ENCODE peak calls at places on chromosomes 6 and 20, in seven cellular contexts. M is astrocyte of the spinal cord; P is non-pigmented ciliary epithelial cell; J is NCI-H774; D is fibroblast of villous mesenchyme; V is stimulated activated CD4-positive, alpha-beta T cell treated with anti-CD3 and anti-CD28 coated beads, Interleukin-4, amount 100 ng/mL, for 48 hours; S is HT-29. L is an unnamed sample.

GRCh38 chr20:34791289-34792020 is 34.0 kb downstream of the NCOA6 start:
- DNase-seq in J (no peak), S (no peak), V (no peak), P (no peak), M (peak), D (peak), L (no peak)

GRCh38 chr6:19789100-19789805 is 47.9 kb upstream of the ID4 start:
- DNase-seq in S (no peak), M (no peak), D (no peak), J (no peak), P (no peak), V (no peak), L (no peak)

GRCh38 chr6:14705841-14706377 is 540.0 kb upstream of the JARID2 start:
- DNase-seq in D (no peak), M (no peak), P (no peak), J (no peak), V (no peak), S (no peak), L (no peak)

GRCh38 chr20:38842558-38842981 is 37.1 kb downstream of the PPP1R16B start:
- DNase-seq in P (no peak), D (no peak), S (no peak), V (peak), M (no peak), J (no peak), L (peak)

GRCh38 chr6:170056329-170056728 is 234.5 kb downstream of the DLL1 start:
- DNase-seq in J (no peak), S (no peak), P (no peak), V (no peak), M (no peak), D (no peak), L (no peak)

GRCh38 chr20:33524261-33524660 is 34.4 kb downstream of the CBFA2T2 start:
- DNase-seq in S (no peak), P (no peak), V (no peak), D (no peak), M (peak), J (no peak), L (no peak)

GRCh38 chr20:36392989-36393388 is 86.8 kb downstream of the DLGAP4 start:
- DNase-seq in S (no peak), V (no peak), J (no peak), P (no peak), M (no peak), D (no peak), L (no peak)

GRCh38 chr6:139698526-139699182 is 324.2 kb upstream of the CITED2 start:
- DNase-seq in S (no peak), V (no peak), D (peak), J (no peak), M (no peak), P (no peak), L (no peak)

GRCh38 chr20:38164069-38164468 is 1.0 kb downstream of the TGM2 start:
- DNase-seq in S (no peak), J (no peak), M (no peak), P (no peak), D (peak), V (no peak), L (no peak)

GRCh38 chr6:43454290-43455033 is 886 bp downstream of the DLK2 start:
- DNase-seq in M (peak), P (peak), V (peak), J (peak), D (peak), S (peak), L (peak)

L was measured in naive B cell.